ENCODE peak calls at places on chromosomes 5 and 9, in nine cellular contexts. One of them, this sample, is unnamed.

GRCh38 chr9:96686638-96687335 is 31.7 kb upstream of the PRXL2C start:
- DNase-seq in dorsolateral prefrontal cortex: peak
- DNase-seq in neural progenitor cell: peak
- DNase-seq in IMR-90: peak
- DNase-seq in heart left ventricle: peak
- DNase-seq in left ventricle myocardium inferior: peak
- DNase-seq in pancreas: peak
- DNase-seq in AG04450: no peak
- DNase-seq in lower lobe of right lung: peak
- DNase-seq in this sample: peak

GRCh38 chr9:126423022-126423708 is 96.5 kb downstream of the MVB12B start:
- DNase-seq in AG04450: no peak
- DNase-seq in neural progenitor cell: no peak
- DNase-seq in IMR-90: no peak
- DNase-seq in lower lobe of right lung: no peak
- DNase-seq in left ventricle myocardium inferior: no peak
- DNase-seq in pancreas: no peak
- DNase-seq in dorsolateral prefrontal cortex: peak
- DNase-seq in heart left ventricle: no peak
- DNase-seq in this sample: no peak

GRCh38 chr5:176915906-176916305 is 16.8 kb upstream of the HK3 start:
- DNase-seq in dorsolateral prefrontal cortex: no peak
- DNase-seq in IMR-90: no peak
- DNase-seq in heart left ventricle: no peak
- DNase-seq in pancreas: no peak
- DNase-seq in left ventricle myocardium inferior: no peak
- DNase-seq in AG04450: no peak
- DNase-seq in lower lobe of right lung: no peak
- DNase-seq in neural progenitor cell: no peak
- DNase-seq in this sample: no peak

GRCh38 chr5:66326276-66326675 is 182.2 kb downstream of the SREK1 start:
- DNase-seq in IMR-90: no peak
- DNase-seq in lower lobe of right lung: no peak
- DNase-seq in heart left ventricle: no peak
- DNase-seq in dorsolateral prefrontal cortex: no peak
- DNase-seq in neural progenitor cell: no peak
- DNase-seq in left ventricle myocardium inferior: no peak
- DNase-seq in pancreas: no peak
- DNase-seq in AG04450: no peak
- DNase-seq in this sample: no peak

GRCh38 chr5:123778641-123779040 is 266.7 kb downstream of the CSNK1G3 start:
- DNase-seq in heart left ventricle: no peak
- DNase-seq in pancreas: no peak
- DNase-seq in AG04450: no peak
- DNase-seq in neural progenitor cell: no peak
- DNase-seq in left ventricle myocardium inferior: no peak
- DNase-seq in IMR-90: no peak
- DNase-seq in dorsolateral prefrontal cortex: peak
- DNase-seq in lower lobe of right lung: no peak
- DNase-seq in this sample: no peak

GRCh38 chr9:97848582-97849237 is 4.3 kb upstream of the FOXE1 start:
- DNase-seq in heart left ventricle: peak
- DNase-seq in pancreas: no peak
- DNase-seq in AG04450: no peak
- DNase-seq in lower lobe of right lung: peak
- DNase-seq in dorsolateral prefrontal cortex: no peak
- DNase-seq in left ventricle myocardium inferior: no peak
- DNase-seq in neural progenitor cell: peak
- DNase-seq in IMR-90: peak
- DNase-seq in this sample: no peak

GRCh38 chr5:1515921-1516571 is 7.7 kb downstream of the LPCAT1 start:
- DNase-seq in IMR-90: peak
- DNase-seq in pancreas: no peak
- DNase-seq in AG04450: no peak
- DNase-seq in heart left ventricle: no peak
- DNase-seq in lower lobe of right lung: no peak
- DNase-seq in left ventricle myocardium inferior: peak
- DNase-seq in neural progenitor cell: no peak
- DNase-seq in dorsolateral prefrontal cortex: no peak
- DNase-seq in this sample: no peak

GRCh38 chr9:112620998-112621694 is 96.8 kb downstream of the INIP start:
- DNase-seq in AG04450: no peak
- DNase-seq in IMR-90: no peak
- DNase-seq in lower lobe of right lung: no peak
- DNase-seq in dorsolateral prefrontal cortex: no peak
- DNase-seq in left ventricle myocardium inferior: no peak
- DNase-seq in neural progenitor cell: no peak
- DNase-seq in pancreas: no peak
- DNase-seq in heart left ventricle: no peak
- DNase-seq in this sample: no peak

GRCh38 chr5:168879929-168880328 is 300.8 kb upstream of the PANK3 start:
- DNase-seq in lower lobe of right lung: no peak
- DNase-seq in AG04450: no peak
- DNase-seq in left ventricle myocardium inferior: no peak
- DNase-seq in IMR-90: no peak
- DNase-seq in heart left ventricle: no peak
- DNase-seq in neural progenitor cell: no peak
- DNase-seq in pancreas: peak
- DNase-seq in dorsolateral prefrontal cortex: no peak
- DNase-seq in this sample: no peak

GRCh38 chr5:177154003-177154643 is 20.6 kb downstream of the NSD1 start:
- DNase-seq in pancreas: no peak
- DNase-seq in neural progenitor cell: no peak
- DNase-seq in IMR-90: peak
- DNase-seq in lower lobe of right lung: no peak
- DNase-seq in AG04450: no peak
- DNase-seq in left ventricle myocardium inferior: no peak
- DNase-seq in dorsolateral prefrontal cortex: no peak
- DNase-seq in heart left ventricle: no peak
- DNase-seq in this sample: no peak

GRCh38 chr9:20513126-20513913 is 109.0 kb downstream of the MLLT3 start:
- DNase-seq in dorsolateral prefrontal cortex: no peak
- DNase-seq in heart left ventricle: no peak
- DNase-seq in IMR-90: peak
- DNase-seq in AG04450: no peak
- DNase-seq in left ventricle myocardium inferior: no peak
- DNase-seq in neural progenitor cell: no peak
- DNase-seq in lower lobe of right lung: no peak
- DNase-seq in pancreas: no peak
- DNase-seq in this sample: no peak

GRCh38 chr5:108387756-108388155 is 5.9 kb upstream of the FBXL17 start:
- DNase-seq in heart left ventricle: no peak
- DNase-seq in IMR-90: no peak
- DNase-seq in pancreas: peak
- DNase-seq in left ventricle myocardium inferior: no peak
- DNase-seq in AG04450: no peak
- DNase-seq in neural progenitor cell: no peak
- DNase-seq in lower lobe of right lung: no peak
- DNase-seq in dorsolateral prefrontal cortex: peak
- DNase-seq in this sample: no peak

GRCh38 chr9:129201289-129201688 is 23.2 kb upstream of the IER5L start:
- DNase-seq in neural progenitor cell: no peak
- DNase-seq in lower lobe of right lung: no peak
- DNase-seq in left ventricle myocardium inferior: no peak
- DNase-seq in IMR-90: no peak
- DNase-seq in heart left ventricle: no peak
- DNase-seq in pancreas: no peak
- DNase-seq in AG04450: no peak
- DNase-seq in dorsolateral prefrontal cortex: no peak
- DNase-seq in this sample: no peak

GRCh38 chr9:129195606-129196005 is 17.5 kb upstream of the IER5L start:
- DNase-seq in left ventricle myocardium inferior: no peak
- DNase-seq in neural progenitor cell: no peak
- DNase-seq in IMR-90: no peak
- DNase-seq in dorsolateral prefrontal cortex: no peak
- DNase-seq in lower lobe of right lung: no peak
- DNase-seq in AG04450: no peak
- DNase-seq in pancreas: no peak
- DNase-seq in heart left ventricle: no peak
- DNase-seq in this sample: no peak

GRCh38 chr9:129200255-129200654 is 22.2 kb upstream of the IER5L start:
- DNase-seq in heart left ventricle: no peak
- DNase-seq in AG04450: no peak
- DNase-seq in lower lobe of right lung: no peak
- DNase-seq in IMR-90: no peak
- DNase-seq in dorsolateral prefrontal cortex: no peak
- DNase-seq in left ventricle myocardium inferior: no peak
- DNase-seq in neural progenitor cell: no peak
- DNase-seq in pancreas: no peak
- DNase-seq in this sample: no peak

GRCh38 chr9:129197978-129198736 is 20.1 kb upstream of the IER5L start:
- DNase-seq in IMR-90: peak
- DNase-seq in lower lobe of right lung: no peak
- DNase-seq in neural progenitor cell: no peak
- DNase-seq in heart left ventricle: no peak
- DNase-seq in pancreas: no peak
- DNase-seq in dorsolateral prefrontal cortex: no peak
- DNase-seq in left ventricle myocardium inferior: peak
- DNase-seq in AG04450: peak
- DNase-seq in this sample: no peak

DNA sequence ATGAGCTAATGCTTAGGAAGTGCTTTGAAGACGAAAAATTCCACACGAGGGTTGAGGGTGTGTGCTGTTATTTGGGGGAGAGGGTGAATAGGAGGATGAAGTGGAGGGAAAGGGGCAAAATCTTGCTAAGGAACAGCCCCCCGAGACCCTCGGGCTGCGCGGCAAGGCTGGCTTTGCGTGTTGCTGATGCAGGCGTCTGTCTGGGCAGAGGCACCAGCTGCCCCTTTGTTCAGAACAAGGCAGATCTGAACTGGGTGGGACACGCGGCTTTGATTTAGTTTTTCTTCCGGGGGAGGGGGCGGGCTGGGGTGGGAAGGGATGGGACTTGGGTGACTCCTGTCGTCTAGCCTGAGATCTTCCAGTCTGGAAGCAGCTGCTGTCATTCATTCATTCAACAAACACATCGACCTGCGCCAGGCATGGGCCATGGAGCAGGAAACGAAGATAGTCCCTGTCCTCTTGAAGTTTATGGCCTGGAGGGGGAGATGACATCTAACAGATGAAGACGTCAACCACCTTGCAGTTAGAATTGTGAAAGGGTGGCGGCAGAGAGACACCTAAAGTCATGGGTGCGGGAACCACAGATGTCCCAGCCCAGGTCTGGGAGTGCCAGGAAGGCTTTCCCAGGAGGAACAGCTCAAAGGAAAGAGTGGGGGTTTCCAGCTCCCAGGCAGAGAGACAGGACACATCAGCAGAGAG is 20.8 kb upstream of the IER5L start:
- DNase-seq in neural progenitor cell: no peak
- DNase-seq in pancreas: no peak
- DNase-seq in dorsolateral prefrontal cortex: no peak
- DNase-seq in left ventricle myocardium inferior: no peak
- DNase-seq in IMR-90: no peak
- DNase-seq in heart left ventricle: no peak
- DNase-seq in lower lobe of right lung: no peak
- DNase-seq in AG04450: no peak
- DNase-seq in this sample: no peak
- H3K27ac ChIP-seq in neural progenitor cell: no peak
- H3K27ac ChIP-seq in pancreas: no peak
- H3K27ac ChIP-seq in dorsolateral prefrontal cortex: no peak
- H3K27ac ChIP-seq in left ventricle myocardium inferior: peak
- H3K27ac ChIP-seq in IMR-90: no peak
- H3K27ac ChIP-seq in heart left ventricle: peak
- H3K27ac ChIP-seq in lower lobe of right lung: peak
- H3K27ac ChIP-seq in AG04450: peak
- H3K27ac ChIP-seq in this sample: no peak

GRCh38 chr5:99045864-99046263 is 117.1 kb upstream of the CHD1 start:
- DNase-seq in left ventricle myocardium inferior: no peak
- DNase-seq in dorsolateral prefrontal cortex: no peak
- DNase-seq in IMR-90: no peak
- DNase-seq in AG04450: no peak
- DNase-seq in lower lobe of right lung: no peak
- DNase-seq in pancreas: no peak
- DNase-seq in heart left ventricle: no peak
- DNase-seq in neural progenitor cell: no peak
- DNase-seq in this sample: no peak
- TF ChIP-seq CTCF in left ventricle myocardium inferior: no peak
- TF ChIP-seq CTCF in dorsolateral prefrontal cortex: no peak
- TF ChIP-seq CTCF in IMR-90: no peak
- TF ChIP-seq CTCF in AG04450: no peak
- TF ChIP-seq CTCF in lower lobe of right lung: no peak
- TF ChIP-seq CTCF in pancreas: no peak
- TF ChIP-seq CTCF in heart left ventricle: no peak
- TF ChIP-seq CTCF in neural progenitor cell: no peak
- TF ChIP-seq CTCF in this sample: no peak

GRCh38 chr5:76446776-76447175 is 43.7 kb downstream of the IQGAP2 start:
- DNase-seq in IMR-90: no peak
- DNase-seq in dorsolateral prefrontal cortex: no peak
- DNase-seq in AG04450: no peak
- DNase-seq in heart left ventricle: no peak
- DNase-seq in pancreas: no peak
- DNase-seq in neural progenitor cell: no peak
- DNase-seq in left ventricle myocardium inferior: no peak
- DNase-seq in lower lobe of right lung: no peak
- DNase-seq in this sample: no peak

GRCh38 chr5:76451046-76451701 is 48.1 kb downstream of the IQGAP2 start:
- DNase-seq in left ventricle myocardium inferior: no peak
- DNase-seq in lower lobe of right lung: no peak
- DNase-seq in AG04450: no peak
- DNase-seq in heart left ventricle: no peak
- DNase-seq in dorsolateral prefrontal cortex: no peak
- DNase-seq in neural progenitor cell: no peak
- DNase-seq in IMR-90: no peak
- DNase-seq in pancreas: no peak
- DNase-seq in this sample: no peak

GRCh38 chr5:76455531-76456132 is 52.5 kb downstream of the IQGAP2 start:
- DNase-seq in lower lobe of right lung: no peak
- DNase-seq in AG04450: no peak
- DNase-seq in pancreas: no peak
- DNase-seq in left ventricle myocardium inferior: no peak
- DNase-seq in heart left ventricle: no peak
- DNase-seq in IMR-90: no peak
- DNase-seq in dorsolateral prefrontal cortex: no peak
- DNase-seq in neural progenitor cell: no peak
- DNase-seq in this sample: no peak

DNA sequence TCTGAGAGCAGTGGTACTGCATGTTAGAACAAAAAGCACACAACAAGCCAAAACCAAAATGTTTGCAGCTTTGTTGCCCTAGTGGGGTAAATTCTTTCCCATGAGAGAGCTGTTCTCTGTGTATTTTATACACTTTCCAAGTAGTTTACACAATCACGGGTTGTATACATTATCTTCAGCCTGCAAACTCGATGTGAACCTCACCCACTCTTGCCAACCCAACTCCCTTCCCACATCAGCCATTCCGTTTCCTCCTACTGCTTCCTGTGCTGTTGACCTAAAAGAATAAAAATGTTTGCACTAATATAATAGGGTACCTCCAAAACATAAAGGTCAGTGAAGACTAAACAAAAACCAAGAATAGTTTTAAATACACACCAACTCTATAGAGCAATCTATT is 47.0 kb downstream of the IQGAP2 start:
- DNase-seq in AG04450: no peak
- DNase-seq in neural progenitor cell: no peak
- DNase-seq in lower lobe of right lung: no peak
- DNase-seq in heart left ventricle: no peak
- DNase-seq in pancreas: no peak
- DNase-seq in dorsolateral prefrontal cortex: no peak
- DNase-seq in IMR-90: no peak
- DNase-seq in left ventricle myocardium inferior: no peak
- DNase-seq in this sample: no peak
- H3K4me3 ChIP-seq in AG04450: no peak
- H3K4me3 ChIP-seq in neural progenitor cell: no peak
- H3K4me3 ChIP-seq in lower lobe of right lung: no peak
- H3K4me3 ChIP-seq in heart left ventricle: no peak
- H3K4me3 ChIP-seq in pancreas: no peak
- H3K4me3 ChIP-seq in dorsolateral prefrontal cortex: no peak
- H3K4me3 ChIP-seq in IMR-90: no peak
- H3K4me3 ChIP-seq in left ventricle myocardium inferior: no peak
- H3K4me3 ChIP-seq in this sample: no peak

GRCh38 chr9:130041648-130042405 is 1.2 kb downstream of the FNBP1 start:
- DNase-seq in dorsolateral prefrontal cortex: peak
- DNase-seq in lower lobe of right lung: no peak
- DNase-seq in neural progenitor cell: peak
- DNase-seq in pancreas: no peak
- DNase-seq in left ventricle myocardium inferior: peak
- DNase-seq in AG04450: no peak
- DNase-seq in heart left ventricle: peak
- DNase-seq in IMR-90: peak
- DNase-seq in this sample: no peak
- H3K27ac ChIP-seq in dorsolateral prefrontal cortex: peak
- H3K27ac ChIP-seq in lower lobe of right lung: peak
- H3K27ac ChIP-seq in neural progenitor cell: no peak
- H3K27ac ChIP-seq in pancreas: no peak
- H3K27ac ChIP-seq in left ventricle myocardium inferior: peak
- H3K27ac ChIP-seq in AG04450: no peak
- H3K27ac ChIP-seq in heart left ventricle: peak
- H3K27ac ChIP-seq in IMR-90: peak
- H3K27ac ChIP-seq in this sample: peak

This sample was measured in CD8-positive, alpha-beta T cell.